ENCODE peak calls at places on chromosomes 6 and 20, in ten cellular contexts. J, C, E, F, H, D, T, X, A and N are unnamed samples.

GRCh38 chr6:44625996-44626395 is 238.5 kb downstream of the CDC5L start:
- DNase-seq in J (no peak), C (no peak), E (no peak), F (no peak), H (no peak), D (no peak), T (no peak), X (no peak), A (no peak), N (no peak)

GRCh38 chr20:47872341-47872740 is 87.1 kb upstream of the SULF2 start:
- DNase-seq in J (no peak), C (no peak), E (no peak), F (no peak), H (no peak), D (no peak), T (no peak), X (no peak), A (no peak), N (no peak)

GRCh38 chr20:54251093-54251492 is 43.2 kb downstream of the PFDN4 start:
- DNase-seq in J (no peak), C (no peak), E (no peak), F (no peak), H (no peak), D (no peak), T (no peak), X (no peak), A (no peak), N (no peak)

GRCh38 chr6:14765106-14765505 is 480.8 kb upstream of the JARID2 start:
- DNase-seq in J (no peak), C (no peak), E (peak; percentile 40), F (no peak), H (no peak), D (no peak), T (no peak), X (no peak), A (no peak), N (no peak)

GRCh38 chr20:37534401-37535157 is 6.9 kb upstream of the BLCAP start:
- DNase-seq in J (peak; percentile 83), C (no peak), E (peak; percentile 87), F (peak; percentile 86), H (peak; percentile 85), D (peak; percentile 78), T (no peak), X (no peak), A (peak; percentile 54), N (no peak)

GRCh38 chr6:42294759-42295158 is 77.1 kb upstream of the MRPS10 start:
- DNase-seq in J (peak; percentile 34), C (no peak), E (peak; percentile 45), F (no peak), H (no peak), D (no peak), T (no peak), X (no peak), A (no peak), N (no peak)

GRCh38 chr20:33798444-33798843 is 12.7 kb upstream of the CHMP4B start:
- DNase-seq in J (no peak), C (no peak), E (no peak), F (no peak), H (no peak), D (peak; percentile 30), T (no peak), X (no peak), A (no peak), N (peak; percentile 55)

GRCh38 chr6:168373389-168373788 is 53.8 kb upstream of the DACT2 start:
- DNase-seq in J (no peak), C (no peak), E (no peak), F (no peak), H (no peak), D (no peak), T (no peak), X (no peak), A (no peak), N (no peak)

GRCh38 chr6:35706468-35706867 is 17.8 kb upstream of the FKBP5 start:
- DNase-seq in J (no peak), C (no peak), E (peak; percentile 51), F (no peak), H (no peak), D (no peak), T (no peak), X (no peak), A (no peak), N (no peak)

GRCh38 chr6:111564482-111564945 is 41.2 kb downstream of the TRAF3IP2 start:
- DNase-seq in J (no peak), C (peak; percentile 71), E (peak; percentile 57), F (no peak), H (no peak), D (no peak), T (no peak), X (peak; percentile 57), A (peak; percentile 49), N (no peak)
- H3K4me1 ChIP-seq in J (peaks cover 7% of the 10 kb centered on the region), C (peaks cover 74% of the 10 kb centered on the region), E (peaks cover 35% of the 10 kb centered on the region), F (peaks cover 27% of the 10 kb centered on the region), H (peaks cover 25% of the 10 kb centered on the region), D (no peaks in the 10 kb centered on the region), T (peaks cover 62% of the 10 kb centered on the region), X (peaks cover 78% of the 10 kb centered on the region), A (peaks cover 13% of the 10 kb centered on the region), N (peaks cover 12% of the 10 kb centered on the region)

GRCh38 chr6:28597217-28597835 is 71.6 kb downstream of the GPX5 start:
- DNase-seq in J (peak; percentile 46), C (no peak), E (peak; percentile 61), F (peak; percentile 66), H (no peak), D (no peak), T (no peak), X (no peak), A (peak; percentile 26), N (no peak)
- H3K4me3 ChIP-seq in J (peak overlapping the region; percentile 38), C (no peak overlapping the region), E (peak overlapping the region; percentile 28), F (peak overlapping the region; percentile 60), H (peak overlapping the region; percentile 12), D (no peak overlapping the region), T (no peak overlapping the region), X (peak overlapping the region; percentile 26), A (no peak overlapping the region), N (no peak overlapping the region)

GRCh38 chr6:90296346-90297123 is at the start of gene BACH2:
- DNase-seq in J (peak; percentile 73), C (peak; percentile 84), E (peak; percentile 93), F (peak; percentile 98), H (peak; percentile 96), D (peak; percentile 92), T (peak; percentile 91), X (peak; percentile 89), A (peak; percentile 98), N (peak; percentile 91)
- H3K4me1 ChIP-seq in J (peaks cover 16% of the 10 kb centered on the region), C (peaks cover 15% of the 10 kb centered on the region), E (peaks cover 2% of the 10 kb centered on the region), F (peaks cover 31% of the 10 kb centered on the region), H (peaks cover 26% of the 10 kb centered on the region), D (peaks cover 9% of the 10 kb centered on the region), T (peaks cover 17% of the 10 kb centered on the region), X (peaks cover 39% of the 10 kb centered on the region), A (peaks cover 15% of the 10 kb centered on the region), N (peaks cover 15% of the 10 kb centered on the region)

DNA sequence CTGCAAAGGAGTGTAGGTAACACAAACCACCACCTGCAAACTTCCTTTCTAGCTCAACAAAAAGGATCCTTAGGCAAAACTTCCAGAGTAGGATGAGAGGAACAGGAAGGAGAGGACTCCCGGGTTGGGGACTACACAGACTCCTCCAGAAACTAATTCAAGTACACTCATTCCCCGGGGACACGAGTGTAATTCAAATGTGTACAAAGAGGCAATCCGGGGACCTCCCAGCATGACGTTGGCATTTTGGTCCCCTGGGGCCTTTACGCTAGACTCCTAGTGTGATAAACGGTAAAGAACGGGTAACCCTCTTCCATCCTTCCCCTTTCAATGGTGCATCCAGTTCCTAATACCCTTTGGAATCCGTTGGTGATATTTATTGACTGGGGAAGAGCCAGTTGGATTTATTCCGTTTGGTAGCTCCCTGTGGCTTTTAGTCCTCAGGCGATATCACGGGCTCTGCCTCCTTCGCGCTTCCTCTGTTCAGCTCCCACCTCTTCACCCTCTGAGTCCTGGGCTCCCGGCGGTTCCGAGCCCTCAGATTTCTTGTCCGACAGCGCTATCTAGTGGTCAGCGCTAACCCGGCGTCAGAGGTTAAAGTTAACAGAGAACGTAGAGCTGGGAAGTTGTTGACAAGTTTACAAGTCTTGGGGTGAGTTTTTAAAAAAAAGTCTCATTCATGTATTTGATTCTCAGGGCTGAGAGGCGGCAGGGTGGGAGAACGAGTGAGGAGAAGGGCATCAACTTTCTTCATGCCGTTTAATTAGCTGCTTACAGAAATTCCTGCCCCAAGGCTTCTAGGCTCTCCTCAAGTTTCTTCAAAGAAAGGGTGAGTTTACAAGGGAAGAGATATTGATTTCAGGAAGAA is 2.9 kb upstream of the COL12A1 start:
- DNase-seq in J (peak; percentile 58), C (peak; percentile 54), E (peak; percentile 87), F (peak; percentile 90), H (peak; percentile 89), D (peak; percentile 85), T (peak; percentile 84), X (peak; percentile 83), A (peak; percentile 87), N (peak; percentile 86)
- H3K4me3 ChIP-seq in J (no peak overlapping the region), C (peak overlapping the region; percentile 62), E (no peak overlapping the region), F (peak overlapping the region; percentile 58), H (no peak overlapping the region), D (no peak overlapping the region), T (peak overlapping the region; percentile 39), X (peak overlapping the region; percentile 60), A (no peak overlapping the region), N (no peak overlapping the region)

DNA sequence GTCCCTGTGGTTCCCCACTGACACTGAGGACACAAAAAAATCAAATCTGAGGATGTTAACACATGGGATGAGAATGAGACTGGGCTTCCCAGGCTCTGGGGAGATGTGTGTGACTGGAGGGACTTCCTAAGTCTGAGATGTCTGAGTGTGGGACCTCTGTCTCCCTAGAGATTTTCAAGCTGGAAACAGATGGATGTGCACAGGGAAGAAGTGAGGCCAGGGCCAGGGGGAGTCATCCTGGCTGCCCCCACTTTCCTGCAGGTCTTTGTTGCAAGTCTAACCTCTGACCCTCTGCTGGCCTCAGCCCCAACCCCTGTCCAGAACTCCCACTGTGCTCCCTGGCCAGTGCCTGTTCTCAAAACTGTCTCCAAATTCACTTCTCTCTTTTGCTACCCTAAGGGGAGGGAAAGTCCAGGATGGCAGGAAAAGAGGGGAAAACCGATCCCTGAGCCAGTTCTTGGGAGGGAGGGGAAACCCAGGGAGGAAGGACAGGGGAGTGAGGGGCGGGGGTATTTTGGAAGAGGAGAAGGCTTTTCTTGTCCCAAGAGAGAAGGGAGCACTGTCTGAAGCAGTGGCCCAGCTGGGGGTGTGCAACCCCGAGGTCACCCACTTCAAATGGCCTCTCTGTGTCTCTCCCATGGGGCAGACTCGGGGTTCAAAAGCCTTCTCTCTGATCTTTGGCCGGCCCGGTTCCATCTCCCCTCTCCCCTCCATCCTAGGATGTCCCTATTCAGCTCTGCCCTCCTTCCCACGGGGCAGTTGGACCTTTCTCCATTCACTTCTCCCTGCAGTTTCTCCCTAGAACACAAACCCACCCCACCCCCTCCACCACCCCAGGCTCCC is 3.1 kb downstream of the PPP1R18 start:
- DNase-seq in J (no peak), C (no peak), E (no peak), F (no peak), H (no peak), D (no peak), T (no peak), X (peak; percentile 37), A (no peak), N (no peak)
- H3K4me1 ChIP-seq in J (peaks cover 69% of the 10 kb centered on the region), C (peaks cover 53% of the 10 kb centered on the region), E (peaks cover 15% of the 10 kb centered on the region), F (peaks cover 67% of the 10 kb centered on the region), H (peaks cover 52% of the 10 kb centered on the region), D (peaks cover 4% of the 10 kb centered on the region), T (peaks cover 61% of the 10 kb centered on the region), X (peaks cover 97% of the 10 kb centered on the region), A (peaks cover 68% of the 10 kb centered on the region), N (peaks cover 24% of the 10 kb centered on the region)